ENCODE peak calls at places on chromosomes 7 and 10, in seven cellular contexts. X is NAMALWA; Y is NCI-H82; A is NCI-H748 treated with DMSO at 0.1 percent for 48 hours; B is NCI-H1105 treated with DMSO at 0.1 percent for 48 hours; L is stimulated activated CD8-positive, alpha-beta memory T cell treated with anti-CD3 and anti-CD28 coated beads, Interleukin-7, amount 100 ng/mL, for 1 hour; V is NCI-H2107. H is an unnamed sample.

GRCh38 chr7:5695709-5696345 is 85.6 kb downstream of the RNF216 start:
- DNase-seq in X (no peak), Y (no peak), V (no peak), L (no peak), A (no peak), B (no peak), H (no peak)

GRCh38 chr7:70673833-70674232 is 458.1 kb upstream of the GALNT17 start:
- DNase-seq in Y (peak), A (no peak), B (no peak), V (no peak), L (no peak), X (no peak), H (no peak)

GRCh38 chr10:120426306-120426705 is 30.7 kb upstream of the PLPP4 start:
- DNase-seq in Y (no peak), V (no peak), X (no peak), B (no peak), A (no peak), L (no peak), H (no peak)

GRCh38 chr7:55207423-55207822 is 157.7 kb upstream of the LANCL2 start:
- DNase-seq in V (no peak), L (no peak), B (no peak), X (no peak), Y (no peak), A (no peak), H (no peak)

GRCh38 chr7:47292832-47293309 is 289.0 kb downstream of the TNS3 start:
- DNase-seq in X (no peak), V (no peak), B (no peak), L (no peak), A (no peak), Y (no peak), H (no peak)

GRCh38 chr10:61642692-61643091 is 20.0 kb upstream of the CABCOCO1 start:
- DNase-seq in X (no peak), L (no peak), V (no peak), A (no peak), B (no peak), Y (no peak), H (no peak)

GRCh38 chr7:36116347-36117200 is 36.5 kb upstream of the EEPD1 start:
- DNase-seq in L (no peak), B (no peak), V (no peak), X (no peak), A (no peak), Y (no peak), H (no peak)

GRCh38 chr7:1725766-1726630 is 55.9 kb downstream of the ELFN1 start:
- DNase-seq in L (no peak), B (no peak), A (no peak), X (no peak), Y (peak), V (no peak), H (no peak)

GRCh38 chr7:75905785-75906604 is 9.0 kb upstream of the POR start:
- DNase-seq in Y (no peak), A (peak), L (no peak), X (peak), B (peak), V (peak), H (peak)

GRCh38 chr7:29771081-29771832 is 35.1 kb upstream of the WIPF3 start:
- DNase-seq in Y (no peak), L (no peak), A (no peak), B (no peak), V (no peak), X (no peak), H (no peak)

GRCh38 chr10:79436850-79437103 is 8.6 kb downstream of the ZCCHC24 start:
- DNase-seq in L (no peak), V (no peak), Y (no peak), X (no peak), B (no peak), A (no peak), H (no peak)

GRCh38 chr7:154789404-154789803 is 213.5 kb downstream of the PAXIP1 start:
- DNase-seq in Y (peak), X (peak), V (no peak), L (no peak), A (peak), B (no peak), H (no peak)

GRCh38 chr10:66622050-66622449 is 303.8 kb upstream of the LRRTM3 start:
- DNase-seq in B (no peak), X (no peak), Y (no peak), V (no peak), L (no peak), A (no peak), H (no peak)

GRCh38 chr7:2566890-2567662 is 8.3 kb downstream of the IQCE start:
- DNase-seq in B (no peak), A (no peak), Y (no peak), X (no peak), L (no peak), V (no peak), H (no peak)

GRCh38 chr10:125411724-125412123 is 251.4 kb upstream of the CTBP2 start:
- DNase-seq in V (no peak), Y (no peak), B (no peak), X (no peak), L (no peak), A (no peak), H (no peak)

GRCh38 chr7:43377196-43377935 is 205.5 kb upstream of the STK17A start:
- DNase-seq in A (no peak), L (no peak), V (no peak), B (peak), Y (no peak), X (no peak), H (no peak)

GRCh38 chr10:31157125-31157983 is 125.7 kb upstream of the ZNF438 start:
- DNase-seq in A (no peak), Y (no peak), X (no peak), B (peak), L (no peak), V (no peak), H (no peak)

GRCh38 chr10:70593513-70593890 is 9.0 kb downstream of the PRF1 start:
- DNase-seq in L (no peak), Y (no peak), X (no peak), A (no peak), V (no peak), B (no peak), H (no peak)

GRCh38 chr10:10038358-10038757 is 979.3 kb upstream of the CELF2 start:
- DNase-seq in V (no peak), B (no peak), X (no peak), A (no peak), Y (no peak), L (no peak), H (no peak)

GRCh38 chr10:18140957-18141888 is 999 bp downstream of the CACNB2 start:
- DNase-seq in V (peak), L (no peak), A (no peak), Y (peak), X (no peak), B (no peak), H (no peak)

GRCh38 chr7:38806912-38807311 is 102.1 kb downstream of the VPS41 start:
- DNase-seq in X (no peak), Y (no peak), V (no peak), A (no peak), B (no peak), L (no peak), H (no peak)

GRCh38 chr7:150972094-150972493 is 6.0 kb downstream of the KCNH2 start:
- DNase-seq in V (peak), L (no peak), B (peak), Y (no peak), A (no peak), X (no peak), H (no peak)

GRCh38 chr10:90461437-90462155 is 396.2 kb downstream of the HTR7 start:
- DNase-seq in X (no peak), Y (no peak), B (no peak), V (no peak), A (no peak), L (no peak), H (no peak)

GRCh38 chr7:132276986-132277716 is 299.1 kb downstream of the PLXNA4 start:
- DNase-seq in B (no peak), V (no peak), A (no peak), L (no peak), Y (peak), X (no peak), H (no peak)

GRCh38 chr7:120675076-120675475 is 182.9 kb downstream of the TSPAN12 start:
- DNase-seq in V (no peak), X (no peak), A (no peak), B (no peak), Y (no peak), L (no peak), H (no peak)

GRCh38 chr7:40105879-40106473 is 28.4 kb downstream of the MPLKIP start:
- DNase-seq in V (no peak), B (no peak), L (no peak), A (no peak), Y (no peak), X (no peak), H (no peak)

GRCh38 chr10:314871-315270 is 179.6 kb downstream of the ZMYND11 start:
- DNase-seq in V (no peak), X (no peak), L (no peak), B (no peak), Y (no peak), A (no peak), H (no peak)

GRCh38 chr7:74289660-74290589 is 718 bp downstream of the CLIP2 start:
- DNase-seq in L (peak), A (no peak), X (no peak), B (peak), V (no peak), Y (no peak), H (no peak)

GRCh38 chr10:10642741-10643280 is 374.9 kb upstream of the CELF2 start:
- DNase-seq in L (no peak), V (no peak), Y (no peak), A (no peak), X (no peak), B (no peak), H (no peak)

GRCh38 chr10:133001114-133001513 is 58.7 kb upstream of the CFAP46 start:
- DNase-seq in A (no peak), Y (no peak), B (no peak), V (no peak), L (no peak), X (no peak), H (no peak)

GRCh38 chr10:12387561-12388210 is 38.3 kb downstream of the CAMK1D start:
- DNase-seq in V (no peak), B (no peak), X (no peak), L (no peak), A (no peak), Y (peak), H (no peak)

GRCh38 chr10:5858811-5859210 is 30.9 kb downstream of the ANKRD16 start:
- DNase-seq in V (no peak), X (no peak), Y (no peak), L (no peak), B (no peak), A (no peak), H (no peak)

GRCh38 chr7:92292981-92293380 is 47.2 kb downstream of the ANKIB1 start:
- DNase-seq in A (no peak), L (no peak), X (no peak), Y (peak), B (no peak), V (no peak), H (no peak)

GRCh38 chr10:114541081-114541833 is 116.8 kb downstream of the ABLIM1 start:
- DNase-seq in X (no peak), B (no peak), Y (no peak), A (no peak), L (peak), V (no peak), H (peak)

H was measured in NK-92 treated with Interleukin-12 subunit alpha and Interleukin-12 subunit beta, amount 100 ng/mL, for 24 hours.